ENCODE peak calls at places on chromosome 2, in eight cellular contexts. Q is WERI-Rb-1, W is AG10803, K is A549, U is RWPE2, V is transverse colon, O is PC-3, C is fibroblast of villous mesenchyme. M is an unnamed sample.

GRCh38 chr2:197798187-197798586 is 6.2 kb upstream of the PLCL1 start:
- DNase-seq in Q (no peak), W (no peak), K (no peak), U (no peak), V (no peak), O (no peak), C (no peak), M (no peak)

GRCh38 chr2:73651586-73652230 is 9.5 kb upstream of the NAT8 start:
- DNase-seq in Q (no peak), W (no peak), K (no peak), U (no peak), V (no peak), O (no peak), C (no peak), M (no peak)

GRCh38 chr2:63544017-63544627 is 44.2 kb downstream of the WDPCP start:
- DNase-seq in Q (no peak), W (peak; percentile 8), K (peak; percentile 14), U (no peak), V (no peak), O (peak; percentile 28), C (peak; percentile 14), M (peak; percentile 30)

GRCh38 chr2:196915512-196916189 is 10.9 kb downstream of the PGAP1 start:
- DNase-seq in Q (no peak), W (no peak), K (no peak), U (no peak), V (peak; percentile 47), O (no peak), C (no peak), M (no peak)

GRCh38 chr2:27527182-27527581 is 30.5 kb downstream of the GCKR start:
- DNase-seq in Q (no peak), W (no peak), K (no peak), U (no peak), V (no peak), O (peak; percentile 75), C (no peak), M (peak; percentile 13)

GRCh38 chr2:241746084-241746483 is 11.7 kb downstream of the D2HGDH start:
- DNase-seq in Q (no peak), W (no peak), K (no peak), U (no peak), V (no peak), O (no peak), C (no peak), M (no peak)

GRCh38 chr2:125341353-125341752 is 1314.6 kb upstream of the GYPC start:
- DNase-seq in Q (no peak), W (no peak), K (no peak), U (no peak), V (no peak), O (no peak), C (no peak), M (no peak)

GRCh38 chr2:39516347-39517101 is 79.4 kb upstream of the MAP4K3 start:
- DNase-seq in Q (peak; percentile 69), W (peak; percentile 57), K (no peak), U (no peak), V (peak; percentile 29), O (no peak), C (peak; percentile 76), M (peak; percentile 89)

GRCh38 chr2:126655500-126656310 is at the start of gene GYPC:
- DNase-seq in Q (no peak), W (peak; percentile 80), K (no peak), U (no peak), V (peak; percentile 55), O (no peak), C (peak; percentile 86), M (peak; percentile 84)

GRCh38 chr2:871926-872680 is 78.5 kb upstream of the SNTG2 start:
- DNase-seq in Q (no peak), W (no peak), K (no peak), U (no peak), V (no peak), O (no peak), C (no peak), M (no peak)
- H3K4me3 ChIP-seq in Q (no peak overlapping the region), W (no peak overlapping the region), K (no peak overlapping the region), U (no peak overlapping the region), V (no peak overlapping the region), O (no peak overlapping the region), C (no peak overlapping the region), M (no peak overlapping the region)

GRCh38 chr2:179550849-179551248 is 286.2 kb upstream of the SESTD1 start:
- DNase-seq in Q (no peak), W (no peak), K (no peak), U (no peak), V (no peak), O (no peak), C (no peak), M (no peak)
- H3K4me3 ChIP-seq in Q (no peak overlapping the region), W (no peak overlapping the region), K (no peak overlapping the region), U (no peak overlapping the region), V (no peak overlapping the region), O (no peak overlapping the region), C (no peak overlapping the region), M (no peak overlapping the region)

GRCh38 chr2:105369777-105370690 is 28.8 kb downstream of the FHL2 start:
- DNase-seq in Q (peak; percentile 91), W (peak; percentile 85), K (peak; percentile 86), U (peak; percentile 71), V (peak; percentile 92), O (peak; percentile 85), C (peak; percentile 92), M (peak; percentile 92)
- H3K4me3 ChIP-seq in Q (no peak overlapping the region), W (no peak overlapping the region), K (no peak overlapping the region), U (no peak overlapping the region), V (no peak overlapping the region), O (no peak overlapping the region), C (no peak overlapping the region), M (no peak overlapping the region)

DNA sequence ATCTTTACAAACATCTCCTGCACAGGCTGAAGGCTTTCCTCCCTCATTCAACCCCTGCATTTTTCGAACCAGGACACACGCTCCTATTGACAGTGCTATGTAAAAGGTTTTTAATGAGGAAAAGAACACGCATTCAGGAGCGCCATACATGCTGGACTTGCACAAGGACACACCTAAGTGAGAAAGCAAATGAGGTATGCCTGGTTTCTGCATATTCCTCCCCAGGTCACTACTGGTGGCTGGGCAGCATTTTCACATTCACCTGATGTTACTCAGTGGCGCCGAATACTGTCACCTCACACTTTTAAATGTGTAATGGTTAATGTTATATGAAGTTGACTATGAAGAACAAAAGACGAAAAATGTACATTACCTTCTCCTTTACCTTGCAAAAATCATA is 150.6 kb downstream of the ANTXR1 start:
- DNase-seq in Q (no peak), W (no peak), K (no peak), U (no peak), V (no peak), O (no peak), C (no peak), M (no peak)
- H3K4me3 ChIP-seq in Q (no peak overlapping the region), W (no peak overlapping the region), K (no peak overlapping the region), U (no peak overlapping the region), V (no peak overlapping the region), O (no peak overlapping the region), C (no peak overlapping the region), M (no peak overlapping the region)

GRCh38 chr2:134819334-134819733 is 19.1 kb upstream of the ACMSD start:
- DNase-seq in Q (no peak), W (peak; percentile 6), K (peak; percentile 20), U (no peak), V (no peak), O (peak; percentile 95), C (no peak), M (peak; percentile 31)
- H3K4me3 ChIP-seq in Q (no peak overlapping the region), W (no peak overlapping the region), K (no peak overlapping the region), U (no peak overlapping the region), V (no peak overlapping the region), O (no peak overlapping the region), C (no peak overlapping the region), M (no peak overlapping the region)

GRCh38 chr2:110101280-110101844 is 14.3 kb downstream of the MALL start:
- DNase-seq in Q (no peak), W (peak; percentile 100), K (peak; percentile 99), U (peak; percentile 99), V (peak; percentile 94), O (peak; percentile 100), C (peak; percentile 98), M (peak; percentile 100)
- H3K4me3 ChIP-seq in Q (no peak overlapping the region), W (peak overlapping the region; percentile 51), K (no peak overlapping the region), U (no peak overlapping the region), V (no peak overlapping the region), O (peak overlapping the region; percentile 23), C (peak overlapping the region; percentile 15), M (peak overlapping the region; percentile 14)